ENCODE peak calls at places on chromosomes 12 and 14, in nine cellular contexts. One of them, this sample, is unnamed.

GRCh38 chr14:68181395-68182326 is 362.1 kb downstream of the RAD51B start:
- DNase-seq in H1: no peak
- DNase-seq in transverse colon: no peak
- DNase-seq in K562: no peak
- DNase-seq in sigmoid colon: no peak
- DNase-seq in right lobe of liver: no peak
- DNase-seq in suprapubic skin: no peak
- DNase-seq in A549: peak; percentile 46
- DNase-seq in GM12878: peak; percentile 48
- DNase-seq in this sample: no peak

GRCh38 chr12:101068402-101068801 is 141.6 kb downstream of the SLC5A8 start:
- DNase-seq in transverse colon: no peak
- DNase-seq in right lobe of liver: no peak
- DNase-seq in A549: no peak
- DNase-seq in GM12878: no peak
- DNase-seq in K562: no peak
- DNase-seq in sigmoid colon: no peak
- DNase-seq in H1: no peak
- DNase-seq in suprapubic skin: no peak
- DNase-seq in this sample: no peak

GRCh38 chr12:29310899-29311298 is 70.1 kb downstream of the ERGIC2 start:
- DNase-seq in A549: no peak
- DNase-seq in H1: no peak
- DNase-seq in GM12878: no peak
- DNase-seq in suprapubic skin: no peak
- DNase-seq in right lobe of liver: no peak
- DNase-seq in transverse colon: no peak
- DNase-seq in K562: no peak
- DNase-seq in sigmoid colon: no peak
- DNase-seq in this sample: no peak

GRCh38 chr14:81537193-81537592 is 3.5 kb upstream of the SEL1L start:
- DNase-seq in GM12878: no peak
- DNase-seq in suprapubic skin: no peak
- DNase-seq in transverse colon: no peak
- DNase-seq in sigmoid colon: no peak
- DNase-seq in H1: no peak
- DNase-seq in right lobe of liver: no peak
- DNase-seq in K562: no peak
- DNase-seq in A549: no peak
- DNase-seq in this sample: no peak

GRCh38 chr12:15220451-15220850 is 766 bp downstream of the RERG start:
- DNase-seq in GM12878: no peak
- DNase-seq in A549: no peak
- DNase-seq in sigmoid colon: no peak
- DNase-seq in K562: no peak
- DNase-seq in H1: no peak
- DNase-seq in suprapubic skin: no peak
- DNase-seq in transverse colon: no peak
- DNase-seq in right lobe of liver: no peak
- DNase-seq in this sample: no peak

GRCh38 chr12:130993759-130994670 is 40.3 kb downstream of the ADGRD1 start:
- DNase-seq in sigmoid colon: peak; percentile 48
- DNase-seq in suprapubic skin: no peak
- DNase-seq in GM12878: no peak
- DNase-seq in right lobe of liver: no peak
- DNase-seq in H1: no peak
- DNase-seq in transverse colon: no peak
- DNase-seq in A549: peak; percentile 88
- DNase-seq in K562: peak; percentile 42
- DNase-seq in this sample: peak; percentile 39

GRCh38 chr12:107990325-107990724 is 138.8 kb upstream of the WSCD2 start:
- DNase-seq in transverse colon: peak; percentile 11
- DNase-seq in suprapubic skin: no peak
- DNase-seq in K562: peak; percentile 19
- DNase-seq in H1: peak; percentile 62
- DNase-seq in GM12878: no peak
- DNase-seq in A549: peak; percentile 49
- DNase-seq in sigmoid colon: no peak
- DNase-seq in right lobe of liver: no peak
- DNase-seq in this sample: peak; percentile 45

GRCh38 chr12:57889541-57889989 is 43.0 kb upstream of the CTDSP2 start:
- DNase-seq in right lobe of liver: no peak
- DNase-seq in suprapubic skin: peak; percentile 86
- DNase-seq in H1: no peak
- DNase-seq in sigmoid colon: peak; percentile 91
- DNase-seq in GM12878: no peak
- DNase-seq in transverse colon: peak; percentile 71
- DNase-seq in A549: no peak
- DNase-seq in K562: no peak
- DNase-seq in this sample: no peak

GRCh38 chr14:61398221-61398620 is 76.8 kb downstream of the PRKCH start:
- DNase-seq in sigmoid colon: no peak
- DNase-seq in H1: no peak
- DNase-seq in suprapubic skin: no peak
- DNase-seq in K562: no peak
- DNase-seq in transverse colon: no peak
- DNase-seq in right lobe of liver: no peak
- DNase-seq in A549: no peak
- DNase-seq in GM12878: no peak
- DNase-seq in this sample: no peak

GRCh38 chr14:61397607-61398006 is 76.2 kb downstream of the PRKCH start:
- DNase-seq in transverse colon: no peak
- DNase-seq in K562: no peak
- DNase-seq in A549: no peak
- DNase-seq in H1: no peak
- DNase-seq in GM12878: no peak
- DNase-seq in right lobe of liver: no peak
- DNase-seq in suprapubic skin: no peak
- DNase-seq in sigmoid colon: no peak
- DNase-seq in this sample: no peak

GRCh38 chr14:61395115-61395725 is 73.8 kb downstream of the PRKCH start:
- DNase-seq in K562: no peak
- DNase-seq in sigmoid colon: no peak
- DNase-seq in GM12878: no peak
- DNase-seq in right lobe of liver: no peak
- DNase-seq in suprapubic skin: no peak
- DNase-seq in H1: no peak
- DNase-seq in A549: no peak
- DNase-seq in transverse colon: no peak
- DNase-seq in this sample: no peak

GRCh38 chr14:61396279-61396678 is 74.9 kb downstream of the PRKCH start:
- DNase-seq in GM12878: no peak
- DNase-seq in transverse colon: no peak
- DNase-seq in sigmoid colon: no peak
- DNase-seq in A549: no peak
- DNase-seq in H1: no peak
- DNase-seq in suprapubic skin: no peak
- DNase-seq in K562: no peak
- DNase-seq in right lobe of liver: no peak
- DNase-seq in this sample: no peak

GRCh38 chr14:61396694-61397093 is 75.3 kb downstream of the PRKCH start:
- DNase-seq in right lobe of liver: no peak
- DNase-seq in suprapubic skin: no peak
- DNase-seq in A549: no peak
- DNase-seq in GM12878: no peak
- DNase-seq in K562: no peak
- DNase-seq in H1: no peak
- DNase-seq in transverse colon: no peak
- DNase-seq in sigmoid colon: no peak
- DNase-seq in this sample: no peak
- H3K4me1 ChIP-seq in right lobe of liver: no peaks in the 10 kb centered on the region
- H3K4me1 ChIP-seq in suprapubic skin: peaks cover 6% of the 10 kb centered on the region
- H3K4me1 ChIP-seq in A549: peaks cover 5% of the 10 kb centered on the region
- H3K4me1 ChIP-seq in GM12878: peaks cover 14% of the 10 kb centered on the region
- H3K4me1 ChIP-seq in K562: no peaks in the 10 kb centered on the region
- H3K4me1 ChIP-seq in H1: no peaks in the 10 kb centered on the region
- H3K4me1 ChIP-seq in transverse colon: no peaks in the 10 kb centered on the region
- H3K4me1 ChIP-seq in sigmoid colon: no peaks in the 10 kb centered on the region
- H3K4me1 ChIP-seq in this sample: no peaks in the 10 kb centered on the region

GRCh38 chr12:6215120-6215807 is 15.1 kb downstream of the CD9 start:
- DNase-seq in H1: peak; percentile 62
- DNase-seq in A549: no peak
- DNase-seq in right lobe of liver: no peak
- DNase-seq in K562: no peak
- DNase-seq in suprapubic skin: no peak
- DNase-seq in transverse colon: no peak
- DNase-seq in GM12878: no peak
- DNase-seq in sigmoid colon: no peak
- DNase-seq in this sample: no peak
- TF ChIP-seq POLR2A in H1: peak; percentile 51
- TF ChIP-seq POLR2A in A549: no peak
- TF ChIP-seq POLR2A in right lobe of liver: no peak
- TF ChIP-seq POLR2A in K562: no peak
- TF ChIP-seq POLR2A in suprapubic skin: no peak
- TF ChIP-seq POLR2A in transverse colon: no peak
- TF ChIP-seq POLR2A in GM12878: no peak
- TF ChIP-seq POLR2A in sigmoid colon: no peak
- TF ChIP-seq POLR2A in this sample: no peak

GRCh38 chr12:3416159-3416558 is 74.8 kb upstream of the PRMT8 start:
- DNase-seq in sigmoid colon: no peak
- DNase-seq in A549: no peak
- DNase-seq in right lobe of liver: no peak
- DNase-seq in H1: no peak
- DNase-seq in K562: no peak
- DNase-seq in GM12878: no peak
- DNase-seq in suprapubic skin: no peak
- DNase-seq in transverse colon: no peak
- DNase-seq in this sample: no peak

GRCh38 chr12:3418609-3419469 is 72.2 kb upstream of the PRMT8 start:
- DNase-seq in H1: no peak
- DNase-seq in suprapubic skin: no peak
- DNase-seq in K562: no peak
- DNase-seq in sigmoid colon: no peak
- DNase-seq in A549: no peak
- DNase-seq in right lobe of liver: no peak
- DNase-seq in transverse colon: peak; percentile 20
- DNase-seq in GM12878: no peak
- DNase-seq in this sample: no peak

GRCh38 chr12:3419538-3419937 is 71.5 kb upstream of the PRMT8 start:
- DNase-seq in K562: no peak
- DNase-seq in suprapubic skin: no peak
- DNase-seq in H1: no peak
- DNase-seq in sigmoid colon: no peak
- DNase-seq in GM12878: no peak
- DNase-seq in A549: no peak
- DNase-seq in right lobe of liver: no peak
- DNase-seq in transverse colon: no peak
- DNase-seq in this sample: no peak

GRCh38 chr12:3417937-3418336 is 73.1 kb upstream of the PRMT8 start:
- DNase-seq in H1: no peak
- DNase-seq in right lobe of liver: no peak
- DNase-seq in transverse colon: no peak
- DNase-seq in suprapubic skin: no peak
- DNase-seq in sigmoid colon: no peak
- DNase-seq in A549: no peak
- DNase-seq in GM12878: no peak
- DNase-seq in K562: no peak
- DNase-seq in this sample: no peak

DNA sequence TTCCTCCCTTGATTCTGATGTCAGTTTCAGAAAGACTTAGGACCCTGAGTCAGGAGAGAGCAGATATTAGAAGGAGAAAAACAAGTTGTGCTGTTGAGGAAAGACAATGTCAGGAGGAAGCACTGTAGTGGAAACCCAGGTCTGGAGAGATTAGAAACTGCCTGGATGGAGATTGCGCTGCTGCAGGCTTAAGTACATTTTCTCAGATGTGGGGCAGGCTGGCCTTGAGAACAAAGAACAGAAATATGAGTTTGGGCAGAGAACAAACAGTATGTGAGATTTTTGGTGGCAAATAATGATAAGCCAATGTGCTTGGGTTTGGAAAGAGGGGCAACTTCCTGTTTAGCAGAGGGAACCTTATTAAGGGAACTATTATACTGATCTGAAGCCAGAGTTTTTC is 74.3 kb upstream of the PRMT8 start:
- DNase-seq in suprapubic skin: no peak
- DNase-seq in sigmoid colon: no peak
- DNase-seq in transverse colon: no peak
- DNase-seq in H1: no peak
- DNase-seq in right lobe of liver: no peak
- DNase-seq in GM12878: no peak
- DNase-seq in K562: no peak
- DNase-seq in A549: no peak
- DNase-seq in this sample: no peak
- H3K4me1 ChIP-seq in suprapubic skin: no peaks in the 10 kb centered on the region
- H3K4me1 ChIP-seq in sigmoid colon: no peaks in the 10 kb centered on the region
- H3K4me1 ChIP-seq in transverse colon: no peaks in the 10 kb centered on the region
- H3K4me1 ChIP-seq in H1: peaks cover 7% of the 10 kb centered on the region
- H3K4me1 ChIP-seq in right lobe of liver: no peaks in the 10 kb centered on the region
- H3K4me1 ChIP-seq in GM12878: no peaks in the 10 kb centered on the region
- H3K4me1 ChIP-seq in K562: no peaks in the 10 kb centered on the region
- H3K4me1 ChIP-seq in A549: no peaks in the 10 kb centered on the region
- H3K4me1 ChIP-seq in this sample: no peaks in the 10 kb centered on the region

GRCh38 chr12:118350908-118351592 is 21.7 kb downstream of the TAOK3 start:
- DNase-seq in suprapubic skin: no peak
- DNase-seq in right lobe of liver: no peak
- DNase-seq in transverse colon: no peak
- DNase-seq in sigmoid colon: no peak
- DNase-seq in GM12878: no peak
- DNase-seq in K562: no peak
- DNase-seq in H1: no peak
- DNase-seq in A549: no peak
- DNase-seq in this sample: no peak

GRCh38 chr12:118346895-118347294 is 25.8 kb downstream of the TAOK3 start:
- DNase-seq in K562: no peak
- DNase-seq in right lobe of liver: no peak
- DNase-seq in H1: no peak
- DNase-seq in suprapubic skin: no peak
- DNase-seq in A549: no peak
- DNase-seq in sigmoid colon: no peak
- DNase-seq in transverse colon: no peak
- DNase-seq in GM12878: no peak
- DNase-seq in this sample: peak; percentile 48

GRCh38 chr12:118344829-118345228 is 27.9 kb downstream of the TAOK3 start:
- DNase-seq in right lobe of liver: no peak
- DNase-seq in transverse colon: no peak
- DNase-seq in H1: no peak
- DNase-seq in K562: no peak
- DNase-seq in GM12878: no peak
- DNase-seq in suprapubic skin: no peak
- DNase-seq in A549: no peak
- DNase-seq in sigmoid colon: no peak
- DNase-seq in this sample: no peak

GRCh38 chr12:118342115-118342514 is 30.6 kb downstream of the TAOK3 start:
- DNase-seq in sigmoid colon: no peak
- DNase-seq in suprapubic skin: no peak
- DNase-seq in A549: no peak
- DNase-seq in transverse colon: no peak
- DNase-seq in GM12878: no peak
- DNase-seq in right lobe of liver: no peak
- DNase-seq in K562: no peak
- DNase-seq in H1: no peak
- DNase-seq in this sample: no peak

DNA sequence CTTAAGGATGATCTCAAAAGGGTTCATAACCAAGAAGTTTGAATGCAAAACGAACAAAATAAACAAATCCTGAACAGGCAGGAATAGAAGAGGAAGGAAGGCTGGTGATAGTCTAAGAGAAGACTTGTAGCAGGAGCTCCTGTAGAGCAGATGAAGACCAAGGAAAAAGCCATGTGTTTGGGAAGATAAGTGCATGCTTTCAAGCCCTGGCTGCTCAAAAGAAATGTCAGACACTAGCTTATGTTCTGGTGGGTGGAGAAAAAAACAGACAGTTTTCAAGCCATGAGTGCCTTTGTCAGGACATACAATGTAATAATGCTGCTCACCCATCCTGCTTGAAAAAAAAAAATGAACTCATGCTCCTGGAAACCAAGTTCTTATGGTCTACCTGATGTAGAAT is 27.4 kb downstream of the TAOK3 start:
- DNase-seq in K562: peak; percentile 75
- DNase-seq in sigmoid colon: no peak
- DNase-seq in A549: no peak
- DNase-seq in transverse colon: no peak
- DNase-seq in suprapubic skin: no peak
- DNase-seq in right lobe of liver: no peak
- DNase-seq in H1: no peak
- DNase-seq in GM12878: no peak
- DNase-seq in this sample: no peak
- TF ChIP-seq POLR2A in K562: no peak
- TF ChIP-seq POLR2A in sigmoid colon: no peak
- TF ChIP-seq POLR2A in A549: no peak
- TF ChIP-seq POLR2A in transverse colon: no peak
- TF ChIP-seq POLR2A in suprapubic skin: no peak
- TF ChIP-seq POLR2A in right lobe of liver: no peak
- TF ChIP-seq POLR2A in H1: no peak
- TF ChIP-seq POLR2A in GM12878: no peak
- TF ChIP-seq POLR2A in this sample: no peak